ENCODE peak calls at places on chromosomes 11 and 22, in four cellular contexts. L, Y, Z and F are unnamed samples. For H3K4me1 and H3K36me3, the result is how much of the 10 kb centered on the place peaks cover.

GRCh38 chr11:65588199-65589054 is 7.2 kb downstream of the KCNK7 start:
- DNase-seq in L (peak), Y (peak), Z (peak), F (peak)

GRCh38 chr11:123145220-123145619 is 49.8 kb downstream of the CLMP start:
- DNase-seq in L (peak), Y (no peak), Z (no peak), F (no peak)

GRCh38 chr11:12789054-12789453 is 114.8 kb downstream of the TEAD1 start:
- DNase-seq in L (no peak), Y (no peak), Z (no peak), F (no peak)

GRCh38 chr11:8832571-8833260 is 78.3 kb upstream of the AKIP1 start:
- DNase-seq in L (no peak), Y (no peak), Z (no peak), F (peak)

GRCh38 chr11:67270256-67271211 is 4.3 kb downstream of the GRK2 start:
- DNase-seq in L (peak), Y (peak), Z (peak), F (peak)

GRCh38 chr11:118640332-118641154 is 33.1 kb downstream of the PHLDB1 start:
- DNase-seq in L (no peak), Y (no peak), Z (no peak), F (no peak)

GRCh38 chr11:58629857-58630256 is 7.4 kb downstream of the CNTF start:
- DNase-seq in L (peak), Y (peak), Z (peak), F (no peak)

GRCh38 chr11:96393753-96394348 is 4.0 kb downstream of the JRKL start:
- DNase-seq in L (no peak), Y (peak), Z (peak), F (no peak)

GRCh38 chr11:115241899-115242298 is 262.3 kb downstream of the CADM1 start:
- DNase-seq in L (no peak), Y (no peak), Z (no peak), F (no peak)

GRCh38 chr11:112150517-112150916 is 13.4 kb downstream of the IL18 start:
- DNase-seq in L (no peak), Y (no peak), Z (no peak), F (no peak)

GRCh38 chr11:132408877-132409276 is 1038.5 kb downstream of the NTM start:
- DNase-seq in L (no peak), Y (no peak), Z (no peak), F (no peak)

GRCh38 chr22:37485006-37485713 is 1.0 kb downstream of the MFNG start:
- DNase-seq in L (peak), Y (no peak), Z (peak), F (peak)
- H3K4me1 ChIP-seq in L (under half), Y (under half), Z (under half), F (under half)

DNA sequence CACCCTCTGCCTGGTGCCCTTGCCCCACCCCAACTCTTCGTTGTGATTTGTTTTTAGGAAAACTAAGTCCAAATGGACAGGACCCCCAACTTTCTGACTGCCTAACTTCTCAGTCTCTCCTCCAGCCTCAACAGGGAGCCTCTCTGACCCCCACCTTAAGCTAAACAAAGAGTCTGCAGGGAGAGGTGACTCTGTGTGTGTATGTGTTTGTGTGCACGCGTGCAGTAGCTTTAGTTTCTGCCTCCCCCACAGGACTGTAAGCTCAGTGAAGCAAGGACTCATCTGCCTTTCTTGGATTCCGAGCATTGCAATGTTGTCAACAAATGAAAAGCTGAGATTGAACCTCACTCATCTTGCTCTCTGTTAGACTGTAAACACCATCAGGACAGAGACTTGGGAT is 7.9 kb downstream of the SNAP29 start:
- DNase-seq in L (no peak), Y (no peak), Z (no peak), F (no peak)
- H3K4me3 ChIP-seq in L (no peak), Y (no peak), Z (no peak), F (no peak)

DNA sequence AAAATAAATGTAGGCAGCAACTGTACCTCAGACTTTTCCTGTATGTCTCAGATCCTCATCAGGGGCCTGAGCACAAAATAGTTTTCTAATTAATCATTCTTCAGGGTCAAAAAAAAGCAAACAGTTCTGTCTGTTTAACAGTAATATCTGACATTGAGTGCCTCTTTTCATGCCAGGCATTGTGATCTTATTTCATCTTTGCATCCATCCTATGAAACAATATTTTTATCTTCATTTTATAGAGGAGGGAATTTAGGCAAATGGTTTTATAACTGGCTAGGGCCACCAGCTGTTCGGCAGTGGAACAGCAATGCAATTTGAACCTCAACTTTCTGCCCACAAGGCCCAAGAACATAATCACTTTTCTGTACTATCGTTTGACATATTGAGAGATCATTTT is 145.6 kb downstream of the WNT7B start:
- DNase-seq in L (no peak), Y (no peak), Z (no peak), F (no peak)
- H3K36me3 ChIP-seq in L (under half), Y (under half), Z (under half), F (under half)

GRCh38 chr11:126837581-126837980 is 163.0 kb downstream of the KIRREL3 start:
- DNase-seq in L (no peak), Y (no peak), Z (no peak), F (no peak)
- H3K4me1 ChIP-seq in L (under half), Y (under half), Z (under half), F (under half)

DNA sequence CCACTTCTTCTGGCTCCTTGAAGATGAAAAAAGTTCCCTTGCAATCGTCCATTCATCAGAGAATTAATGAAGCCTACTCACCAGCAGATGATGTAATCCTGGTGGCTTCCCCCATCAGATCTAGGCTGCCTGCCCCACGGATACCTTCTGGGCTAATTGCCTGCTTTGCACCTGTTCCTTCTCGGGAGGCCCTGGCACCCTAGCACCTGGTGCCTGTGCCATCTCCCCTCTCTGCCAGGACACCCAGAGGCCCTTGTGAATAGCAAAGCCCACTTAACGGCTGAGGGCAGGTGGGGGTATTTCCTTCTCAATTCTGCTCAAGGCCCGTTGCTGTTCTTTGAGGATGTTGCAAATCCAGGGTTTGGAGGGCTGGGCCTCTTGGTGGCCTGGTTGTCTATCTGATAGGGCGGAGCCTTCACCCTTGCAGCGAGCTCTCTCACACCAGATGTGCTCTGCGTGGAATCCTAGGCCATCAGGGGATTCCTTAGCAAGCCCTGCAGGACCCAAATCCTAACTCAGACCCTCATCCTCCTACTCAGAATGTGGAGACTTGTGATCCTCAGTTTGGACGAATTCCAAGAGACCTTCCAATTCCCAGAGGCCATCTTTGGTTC is at the start of gene LMO2:
- DNase-seq in L (no peak), Y (no peak), Z (no peak), F (no peak)
- H3K4me3 ChIP-seq in L (no peak), Y (no peak), Z (no peak), F (no peak)

GRCh38 chr11:27501102-27501501 is 5.5 kb downstream of the LIN7C start:
- DNase-seq in L (no peak), Y (no peak), Z (no peak), F (no peak)
- H3K36me3 ChIP-seq in L (under half), Y (under half), Z (under half), F (half or more)

GRCh38 chr11:61694971-61695706 is 14.9 kb downstream of the DAGLA start:
- DNase-seq in L (peak), Y (peak), Z (no peak), F (peak)
- H3K4me1 ChIP-seq in L (under half), Y (under half), Z (under half), F (half or more)